ENCODE peak calls at places on chromosomes 16 and 17, in ten cellular contexts. B is ascending aorta, A is body of pancreas, K is colonic mucosa, G is heart left ventricle, U is fibroblast of lung, P is AG04449, S is heart right ventricle, N is PC-9, T is iPS DF 6.9. L is an unnamed sample.
A peak's percentile ranks its signal among the peaks of the same experiment; 100 is the strongest.

GRCh38 chr17:76278952-76279741 is 14.0 kb downstream of the UBALD2 start:
- DNase-seq in U (peak; percentile 51), T (peak; percentile 54), B (peak; percentile 92), N (peak; percentile 83), P (peak; percentile 14), G (peak; percentile 85), K (peak; percentile 92), A (peak; percentile 95), S (peak; percentile 86), L (peak; percentile 72)

GRCh38 chr17:79285973-79286372 is 211.3 kb downstream of the ENGASE start:
- DNase-seq in B (no peak), U (no peak), T (no peak), A (no peak), P (no peak), S (no peak), K (no peak), N (no peak), G (no peak), L (no peak)

GRCh38 chr16:79599256-79599836 is 1.2 kb downstream of the MAF start:
- DNase-seq in B (peak; percentile 68), K (no peak), G (peak; percentile 32), S (peak; percentile 11), N (no peak), T (no peak), P (no peak), A (peak; percentile 17), U (peak; percentile 38), L (no peak)

GRCh38 chr17:78391843-78392242 is 13.4 kb downstream of the PGS1 start:
- DNase-seq in G (no peak), B (no peak), N (peak; percentile 33), T (no peak), U (peak; percentile 87), P (no peak), S (no peak), A (no peak), K (no peak), L (peak; percentile 41)

GRCh38 chr16:1784977-1785845 is 2.5 kb downstream of the NUBP2 start:
- DNase-seq in K (peak; percentile 17), G (peak; percentile 17), T (no peak), A (peak; percentile 9), U (no peak), P (no peak), N (no peak), B (no peak), S (no peak), L (no peak)

GRCh38 chr17:82081546-82081945 is 15.9 kb upstream of the DUS1L start:
- DNase-seq in B (no peak), T (no peak), K (no peak), N (no peak), P (no peak), U (no peak), S (no peak), G (no peak), A (no peak), L (no peak)

GRCh38 chr17:78340183-78340955 is 19.5 kb downstream of the SOCS3 start:
- DNase-seq in B (no peak), K (peak; percentile 21), T (no peak), N (no peak), S (no peak), P (no peak), G (no peak), U (no peak), A (no peak), L (no peak)

GRCh38 chr16:77043076-77043475 is 147.9 kb upstream of the MON1B start:
- DNase-seq in B (no peak), S (no peak), K (no peak), A (no peak), N (no peak), P (no peak), T (no peak), G (no peak), U (peak; percentile 6), L (no peak)

GRCh38 chr16:3038256-3038655 is 1.5 kb upstream of the BICDL2 start:
- DNase-seq in P (no peak), A (peak; percentile 95), B (no peak), T (no peak), K (peak; percentile 86), N (peak; percentile 70), G (no peak), S (no peak), U (no peak), L (no peak)

GRCh38 chr16:21156767-21157467 is 1.6 kb upstream of the LDAF1 start:
- DNase-seq in N (peak; percentile 47), S (peak; percentile 40), T (peak; percentile 50), G (peak; percentile 37), B (no peak), P (peak; percentile 52), A (peak; percentile 43), K (peak; percentile 68), U (peak; percentile 81), L (peak; percentile 26)

GRCh38 chr17:21474815-21475214 is 98.7 kb downstream of the KCNJ12 start:
- DNase-seq in T (no peak), P (no peak), G (no peak), U (no peak), S (no peak), K (no peak), B (peak; percentile 41), A (no peak), N (no peak), L (no peak)

DNA sequence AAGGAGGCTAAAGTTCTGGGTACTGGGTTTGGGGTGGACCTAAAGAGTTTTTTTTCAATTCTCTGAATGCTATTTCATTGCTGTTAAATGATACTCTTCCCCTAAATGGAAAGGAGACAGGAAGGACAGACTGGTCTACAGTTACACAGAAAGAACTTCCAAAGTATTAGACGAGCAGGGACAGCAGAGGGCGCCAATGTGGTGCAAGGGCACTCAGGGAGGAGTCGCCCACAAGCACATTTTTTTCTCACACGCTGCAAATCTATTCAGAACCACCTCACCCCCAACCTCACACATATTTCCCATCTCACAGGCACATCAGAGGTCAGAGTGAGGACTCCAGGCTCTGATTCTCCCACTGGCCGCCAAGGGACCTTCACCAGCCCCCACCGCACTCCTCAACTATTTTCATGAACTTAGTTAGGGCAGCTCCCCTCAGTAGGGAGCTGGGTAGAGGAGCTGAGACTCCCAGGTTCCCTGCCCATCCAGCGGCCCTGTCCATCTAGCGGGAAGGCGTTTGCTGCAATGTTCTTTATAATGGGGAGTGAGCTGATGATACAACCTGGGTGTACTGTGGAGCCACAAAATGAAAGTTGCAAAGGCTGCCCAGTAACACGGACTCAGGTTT is 6.8 kb upstream of the CA4 start:
- DNase-seq in A (peak; percentile 88), B (peak; percentile 88), T (peak; percentile 84), N (peak; percentile 84), K (peak; percentile 94), P (peak; percentile 51), U (peak; percentile 83), G (peak; percentile 86), S (peak; percentile 89), L (peak; percentile 90)
- H3K4me3 ChIP-seq in A (no peak overlapping the region), B (no peak overlapping the region), T (no peak overlapping the region), N (peak overlapping the region; percentile 49), K (no peak overlapping the region), P (no peak overlapping the region), U (no peak overlapping the region), G (peak overlapping the region; percentile 7), S (peak overlapping the region; percentile 14), L (no peak overlapping the region)

DNA sequence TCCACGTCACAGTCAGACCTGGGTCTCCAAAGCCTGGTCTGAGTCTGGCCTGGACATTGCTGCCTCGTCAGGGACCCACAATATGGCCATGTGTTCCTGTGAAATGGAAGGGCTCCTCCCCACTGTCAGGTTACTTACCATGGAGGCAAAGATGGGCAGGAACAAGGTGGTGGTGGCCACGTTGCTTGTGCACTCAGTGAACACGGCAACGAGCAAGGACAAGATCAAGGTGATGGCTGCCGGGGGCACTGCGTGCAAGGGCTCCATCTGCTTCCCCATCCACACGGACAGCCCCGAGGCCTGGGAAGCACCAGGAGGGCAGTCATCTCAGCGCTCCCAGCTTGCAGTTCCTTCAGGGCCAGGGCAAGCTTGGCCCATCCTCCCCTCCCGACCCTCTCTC is 22.5 kb downstream of the SLC13A5 start:
- DNase-seq in A (no peak), P (no peak), G (no peak), K (no peak), T (no peak), B (no peak), S (no peak), N (no peak), U (no peak), L (no peak)
- H3K4me3 ChIP-seq in A (no peak overlapping the region), P (no peak overlapping the region), G (no peak overlapping the region), K (no peak overlapping the region), T (no peak overlapping the region), B (no peak overlapping the region), S (no peak overlapping the region), N (no peak overlapping the region), U (no peak overlapping the region), L (no peak overlapping the region)

GRCh38 chr16:84726079-84726669 is 26.4 kb downstream of the USP10 start:
- DNase-seq in B (peak; percentile 94), U (peak; percentile 61), T (peak; percentile 48), K (peak; percentile 96), S (peak; percentile 89), N (peak; percentile 91), P (no peak), A (peak; percentile 86), G (peak; percentile 88), L (peak; percentile 60)

GRCh38 chr16:84729716-84730320 is 30.0 kb downstream of the USP10 start:
- DNase-seq in B (no peak), P (no peak), G (no peak), T (no peak), S (no peak), K (no peak), U (no peak), N (no peak), A (no peak), L (no peak)

GRCh38 chr16:84730406-84731106 is 30.8 kb downstream of the USP10 start:
- DNase-seq in P (peak; percentile 86), G (peak; percentile 57), T (no peak), N (peak; percentile 62), U (peak; percentile 96), A (peak; percentile 63), K (peak; percentile 67), S (peak; percentile 57), B (peak; percentile 82), L (peak; percentile 78)

GRCh38 chr16:84726670-84727467 is 27.1 kb downstream of the USP10 start:
- DNase-seq in G (no peak), A (no peak), U (no peak), K (peak; percentile 69), B (no peak), P (no peak), S (no peak), N (no peak), T (no peak), L (no peak)

DNA sequence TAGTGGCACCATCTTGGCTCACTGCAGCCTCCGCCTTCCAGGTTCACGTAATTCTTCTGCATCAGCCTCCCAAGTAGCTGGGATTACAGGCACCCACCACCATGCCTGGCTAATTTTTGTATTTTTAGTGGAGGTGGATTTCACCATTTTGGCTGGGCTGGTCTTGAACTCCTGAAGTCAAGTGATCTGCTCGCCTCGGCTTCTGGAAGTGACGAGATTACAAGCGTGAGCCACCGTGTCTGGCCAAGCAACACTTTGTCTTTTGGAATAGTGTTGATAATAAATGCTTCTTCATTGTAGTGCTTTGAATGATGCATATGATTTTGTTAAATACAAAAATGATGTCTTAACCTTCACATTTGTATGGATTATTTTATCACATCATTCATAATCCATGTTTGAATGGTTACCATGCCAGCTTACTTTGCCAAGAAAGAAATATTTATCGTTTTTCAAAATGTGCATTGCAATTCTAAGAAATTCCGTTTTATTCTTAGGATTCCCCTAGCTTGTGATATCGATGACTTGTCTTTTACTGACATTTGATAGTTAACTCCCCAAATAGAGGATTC is 29.1 kb downstream of the USP10 start:
- DNase-seq in U (no peak), A (no peak), T (no peak), P (no peak), N (no peak), K (no peak), S (no peak), B (no peak), G (no peak), L (no peak)
- H3K4me3 ChIP-seq in U (peak overlapping the region; percentile 51), A (no peak overlapping the region), T (no peak overlapping the region), P (no peak overlapping the region), N (peak overlapping the region; percentile 51), K (no peak overlapping the region), S (no peak overlapping the region), B (no peak overlapping the region), G (no peak overlapping the region), L (no peak overlapping the region)

GRCh38 chr17:30236807-30237206 is 1.3 kb upstream of the SLC6A4 start:
- DNase-seq in P (no peak), N (peak; percentile 49), A (peak; percentile 70), U (peak; percentile 27), B (peak; percentile 79), G (peak; percentile 32), K (peak; percentile 37), T (no peak), S (peak; percentile 38), L (peak; percentile 26)
- H3K4me3 ChIP-seq in P (no peak overlapping the region), N (no peak overlapping the region), A (no peak overlapping the region), U (no peak overlapping the region), B (peak overlapping the region; percentile 76), G (no peak overlapping the region), K (no peak overlapping the region), T (no peak overlapping the region), S (no peak overlapping the region), L (no peak overlapping the region)

L was measured in MG63.